ENCODE peak calls at places on chromosomes 2 and 18, in six cellular contexts. L, V, C, P, T and A are unnamed samples.

GRCh38 chr18:10242922-10243680 is 211.3 kb upstream of the APCDD1 start:
- DNase-seq in L (no peak), V (no peak), C (no peak), P (no peak), T (no peak), A (no peak)

GRCh38 chr2:45260946-45261345 is 251.7 kb upstream of the SIX2 start:
- DNase-seq in L (no peak), V (no peak), C (no peak), P (no peak), T (no peak), A (no peak)

GRCh38 chr2:217095511-217096205 is 235.8 kb upstream of the TNP1 start:
- DNase-seq in L (no peak), V (no peak), C (no peak), P (no peak), T (no peak), A (no peak)

GRCh38 chr2:193542762-193543161 is 1348.0 kb upstream of the TMEFF2 start:
- DNase-seq in L (no peak), V (no peak), C (no peak), P (no peak), T (no peak), A (no peak)

GRCh38 chr2:140457483-140457882 is 1673.3 kb downstream of the LRP1B start:
- DNase-seq in L (no peak), V (no peak), C (peak), P (no peak), T (no peak), A (no peak)

GRCh38 chr2:120938132-120938771 is 202.6 kb downstream of the GLI2 start:
- DNase-seq in L (no peak), V (no peak), C (no peak), P (no peak), T (no peak), A (no peak)

GRCh38 chr18:57881818-57882413 is 78.8 kb upstream of the ATP8B1 start:
- DNase-seq in L (peak), V (no peak), C (peak), P (peak), T (peak), A (no peak)

GRCh38 chr2:175309799-175310198 is 128.3 kb upstream of the ATP5MC3 start:
- DNase-seq in L (no peak), V (no peak), C (peak), P (peak), T (peak), A (no peak)

GRCh38 chr2:192265751-192266150 is 71.0 kb upstream of the TMEFF2 start:
- DNase-seq in L (no peak), V (no peak), C (no peak), P (no peak), T (peak), A (no peak)

GRCh38 chr2:156518160-156518559 is 82.0 kb downstream of the GPD2 start:
- DNase-seq in L (no peak), V (no peak), C (no peak), P (no peak), T (no peak), A (no peak)

GRCh38 chr18:75226301-75226955 is 15.8 kb downstream of the TSHZ1 start:
- DNase-seq in L (no peak), V (no peak), C (no peak), P (no peak), T (no peak), A (no peak)

GRCh38 chr2:69082430-69082997 is 69.5 kb downstream of the ANTXR1 start:
- DNase-seq in L (peak), V (no peak), C (peak), P (no peak), T (peak), A (no peak)

GRCh38 chr2:196066794-196067382 is 1.7 kb downstream of the DNAH7 start:
- DNase-seq in L (no peak), V (no peak), C (no peak), P (no peak), T (peak), A (no peak)

GRCh38 chr18:32919799-32920198 is 147.0 kb upstream of the KLHL14 start:
- DNase-seq in L (no peak), V (no peak), C (no peak), P (peak), T (peak), A (peak)

GRCh38 chr18:27778925-27779324 is 398.0 kb downstream of the CDH2 start:
- DNase-seq in L (no peak), V (no peak), C (no peak), P (no peak), T (no peak), A (no peak)

GRCh38 chr2:176114120-176114929 is 2.3 kb upstream of the HOXD10 start:
- DNase-seq in L (no peak), V (no peak), C (no peak), P (no peak), T (no peak), A (no peak)

GRCh38 chr2:28300921-28301341 is 91.7 kb upstream of the FOSL2 start:
- DNase-seq in L (no peak), V (no peak), C (no peak), P (no peak), T (peak), A (no peak)

GRCh38 chr2:26942543-26943295 is 27.7 kb upstream of the MAPRE3 start:
- DNase-seq in L (no peak), V (no peak), C (peak), P (peak), T (peak), A (peak)

GRCh38 chr2:119846021-119846420 is 86.3 kb downstream of the PTPN4 start:
- DNase-seq in L (no peak), V (no peak), C (no peak), P (no peak), T (no peak), A (no peak)

GRCh38 chr2:207792244-207792785 is 22.6 kb upstream of the FZD5 start:
- DNase-seq in L (peak), V (no peak), C (peak), P (no peak), T (peak), A (peak)

GRCh38 chr2:239319261-239319661 is 81.6 kb downstream of the HDAC4 start:
- DNase-seq in L (no peak), V (peak), C (peak), P (no peak), T (peak), A (no peak)

GRCh38 chr18:42446195-42446594 is 491.2 kb downstream of the PIK3C3 start:
- DNase-seq in L (peak), V (no peak), C (peak), P (no peak), T (peak), A (no peak)

GRCh38 chr2:62195421-62196277 is at the start of gene B3GNT2:
- DNase-seq in L (no peak), V (peak), C (peak), P (peak), T (peak), A (peak)

GRCh38 chr18:77100751-77101355 is 31.7 kb downstream of the MBP start:
- DNase-seq in L (no peak), V (peak), C (no peak), P (no peak), T (peak), A (no peak)

GRCh38 chr2:65377556-65378307 is 54.7 kb downstream of the SPRED2 start:
- DNase-seq in L (peak), V (no peak), C (peak), P (peak), T (peak), A (no peak)

GRCh38 chr2:113755690-113756063 is 765 bp downstream of the SLC35F5 start:
- DNase-seq in L (no peak), V (no peak), C (peak), P (no peak), T (peak), A (no peak)

GRCh38 chr2:42567389-42567788 is 1.0 kb upstream of the MTA3 start:
- DNase-seq in L (peak), V (no peak), C (peak), P (no peak), T (peak), A (no peak)

GRCh38 chr2:219018286-219018685 is 23.0 kb downstream of the CFAP65 start:
- DNase-seq in L (no peak), V (no peak), C (no peak), P (no peak), T (no peak), A (no peak)

GRCh38 chr2:186950694-186951093 is 101.7 kb upstream of the ZSWIM2 start:
- DNase-seq in L (no peak), V (no peak), C (no peak), P (no peak), T (no peak), A (no peak)

GRCh38 chr2:48865704-48866103 is 110.2 kb upstream of the LHCGR start:
- DNase-seq in L (no peak), V (no peak), C (no peak), P (no peak), T (no peak), A (no peak)

GRCh38 chr18:71223487-71223886 is 934.6 kb downstream of the SOCS6 start:
- DNase-seq in L (no peak), V (no peak), C (no peak), P (no peak), T (peak), A (no peak)

GRCh38 chr18:9001209-9001608 is 101.3 kb upstream of the NDUFV2 start:
- DNase-seq in L (no peak), V (no peak), C (no peak), P (no peak), T (no peak), A (no peak)

GRCh38 chr2:197705912-197706838 is 1.0 kb downstream of the MARS2 start:
- DNase-seq in L (no peak), V (peak), C (no peak), P (peak), T (peak), A (no peak)

GRCh38 chr2:36464006-36464721 is 108.6 kb downstream of the CRIM1 start:
- DNase-seq in L (no peak), V (no peak), C (no peak), P (no peak), T (no peak), A (no peak)